ENCODE peak calls at places on chromosomes 6 and 20, in ten cellular contexts. Q, A, C, E, D, U, F, W, R and B are unnamed samples.

GRCh38 chr20:5557123-5557522 is 193.1 kb upstream of the SHLD1 start:
- DNase-seq in Q (peak), A (peak), C (peak), E (no peak), D (peak), U (no peak), F (peak), W (peak), R (peak), B (no peak)

GRCh38 chr6:1417718-1418117 is 28.3 kb downstream of the FOXF2 start:
- DNase-seq in Q (no peak), A (no peak), C (no peak), E (no peak), D (no peak), U (no peak), F (no peak), W (no peak), R (no peak), B (no peak)

GRCh38 chr6:77857421-77857820 is 204.6 kb downstream of the MEI4 start:
- DNase-seq in Q (no peak), A (no peak), C (no peak), E (no peak), D (no peak), U (no peak), F (no peak), W (no peak), R (no peak), B (no peak)

GRCh38 chr6:136506124-136506799 is 44.0 kb downstream of the MAP7 start:
- DNase-seq in Q (no peak), A (no peak), C (no peak), E (no peak), D (no peak), U (no peak), F (no peak), W (peak), R (no peak), B (no peak)

GRCh38 chr6:3005874-3006273 is 6.2 kb downstream of the NQO2 start:
- DNase-seq in Q (no peak), A (no peak), C (no peak), E (no peak), D (no peak), U (no peak), F (no peak), W (no peak), R (no peak), B (no peak)

GRCh38 chr6:6824381-6824780 is 235.9 kb downstream of the LY86 start:
- DNase-seq in Q (no peak), A (no peak), C (no peak), E (no peak), D (no peak), U (no peak), F (no peak), W (no peak), R (no peak), B (no peak)

GRCh38 chr6:91669904-91670295 is 1083.0 kb upstream of the MAP3K7 start:
- DNase-seq in Q (no peak), A (no peak), C (no peak), E (no peak), D (no peak), U (no peak), F (no peak), W (no peak), R (no peak), B (no peak)

GRCh38 chr20:32753731-32754130 is 8.5 kb upstream of the DNMT3B start:
- DNase-seq in Q (no peak), A (no peak), C (no peak), E (no peak), D (no peak), U (no peak), F (peak), W (no peak), R (no peak), B (no peak)

GRCh38 chr6:104095661-104096416 is 763.9 kb downstream of the HACE1 start:
- DNase-seq in Q (no peak), A (no peak), C (no peak), E (no peak), D (no peak), U (no peak), F (no peak), W (no peak), R (no peak), B (no peak)

GRCh38 chr6:39402239-39402751 is 79.8 kb upstream of the KCNK16 start:
- DNase-seq in Q (no peak), A (no peak), C (no peak), E (peak), D (no peak), U (no peak), F (peak), W (no peak), R (peak), B (no peak)

GRCh38 chr20:18359854-18360253 is 71.5 kb downstream of the ZNF133 start:
- DNase-seq in Q (no peak), A (no peak), C (no peak), E (no peak), D (no peak), U (no peak), F (no peak), W (no peak), R (no peak), B (no peak)

GRCh38 chr6:169162249-169162967 is 91.2 kb downstream of the THBS2 start:
- DNase-seq in Q (no peak), A (no peak), C (no peak), E (no peak), D (no peak), U (no peak), F (no peak), W (peak), R (no peak), B (no peak)

GRCh38 chr6:52610745-52611355 is 34.0 kb upstream of the TRAM2 start:
- DNase-seq in Q (no peak), A (peak), C (no peak), E (no peak), D (peak), U (no peak), F (peak), W (no peak), R (no peak), B (no peak)

GRCh38 chr20:45969712-45970634 is 2.0 kb downstream of the ZNF335 start:
- DNase-seq in Q (peak), A (peak), C (no peak), E (no peak), D (peak), U (no peak), F (peak), W (no peak), R (no peak), B (no peak)
- H3K4me3 ChIP-seq in Q (peak), A (peak), C (peak), E (peak), D (peak), U (peak), F (peak), W (peak), R (no peak), B (peak)

GRCh38 chr6:24882835-24883555 is 52.8 kb downstream of the RIPOR2 start:
- DNase-seq in Q (no peak), A (no peak), C (no peak), E (no peak), D (no peak), U (no peak), F (no peak), W (no peak), R (no peak), B (no peak)
- H3K4me3 ChIP-seq in Q (no peak), A (no peak), C (no peak), E (no peak), D (no peak), U (no peak), F (no peak), W (no peak), R (no peak), B (no peak)

DNA sequence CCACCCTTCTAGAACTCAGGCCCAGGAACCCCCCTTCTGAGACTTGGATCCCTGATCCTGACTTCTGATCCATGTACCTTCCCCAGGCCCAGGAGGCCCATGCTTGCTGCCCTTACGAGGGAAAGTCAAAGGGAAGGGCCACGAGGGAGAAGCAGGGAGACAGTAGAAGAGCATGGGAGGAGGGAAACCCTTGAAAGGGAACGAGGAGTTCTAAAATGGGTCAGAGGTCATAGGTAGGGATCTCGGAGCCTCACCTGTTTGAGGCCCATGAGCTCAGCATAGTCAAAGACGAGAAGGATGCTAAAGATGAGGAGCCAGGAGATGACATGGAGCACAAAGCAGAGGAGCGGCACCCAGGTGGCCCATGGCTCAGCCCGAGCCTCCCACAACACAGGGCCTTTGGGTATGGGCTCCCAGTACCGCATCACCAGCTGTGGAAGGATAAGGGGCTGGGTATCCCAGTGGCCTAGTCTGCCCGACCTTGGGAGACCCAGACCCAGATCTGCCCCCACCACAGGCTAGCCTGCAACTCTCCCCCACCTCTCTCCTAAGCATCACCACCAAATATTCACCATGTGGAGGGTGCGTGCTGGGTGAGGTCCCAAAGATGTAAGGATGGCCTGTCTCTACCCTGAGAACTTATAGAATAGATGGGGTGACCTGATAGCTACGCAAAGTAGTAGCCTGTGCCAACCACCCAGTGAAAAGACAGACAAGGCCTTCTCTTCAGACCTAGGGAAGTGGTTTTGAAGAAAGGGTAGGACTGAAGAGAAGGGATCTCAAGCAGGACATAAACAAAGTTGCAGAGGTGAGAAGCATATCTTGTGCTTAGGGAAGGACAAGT is 1.5 kb downstream of the NRM start:
- DNase-seq in Q (no peak), A (no peak), C (no peak), E (no peak), D (no peak), U (no peak), F (no peak), W (no peak), R (no peak), B (no peak)
- H3K4me3 ChIP-seq in Q (no peak), A (peak), C (no peak), E (peak), D (no peak), U (no peak), F (peak), W (no peak), R (no peak), B (no peak)

GRCh38 chr20:19975901-19976300 is 41.3 kb upstream of the NAA20 start:
- DNase-seq in Q (peak), A (peak), C (peak), E (no peak), D (peak), U (no peak), F (peak), W (peak), R (no peak), B (no peak)

GRCh38 chr20:19973920-19974620 is 43.1 kb upstream of the NAA20 start:
- DNase-seq in Q (no peak), A (peak), C (peak), E (peak), D (no peak), U (peak), F (peak), W (peak), R (no peak), B (peak)

GRCh38 chr20:19976595-19977372 is 40.4 kb upstream of the NAA20 start:
- DNase-seq in Q (peak), A (peak), C (peak), E (no peak), D (peak), U (no peak), F (peak), W (peak), R (no peak), B (peak)

GRCh38 chr20:19975436-19975799 is 41.7 kb upstream of the NAA20 start:
- DNase-seq in Q (peak), A (peak), C (peak), E (no peak), D (no peak), U (peak), F (peak), W (no peak), R (no peak), B (no peak)

GRCh38 chr20:19974621-19975435 is 42.3 kb upstream of the NAA20 start:
- DNase-seq in Q (peak), A (peak), C (peak), E (peak), D (peak), U (peak), F (peak), W (peak), R (no peak), B (peak)
- H3K4me3 ChIP-seq in Q (peak), A (peak), C (peak), E (peak), D (peak), U (peak), F (peak), W (peak), R (no peak), B (peak)